ENCODE peak calls at places on chromosomes 3 and 15, in ten cellular contexts. Y is SIG-M5; F is psoas muscle; Z is osteoblast; S is GM13976; X is substantia nigra; J is activated naive CD4-positive, alpha-beta T cell treated with anti-CD3 and anti-CD28 coated beads, Interleukin-2, amount 50 U/mL, for 16 hours; E is activated T-cell treated with anti-CD3 and anti-CD28 coated beads for 1 hour; K is NCI-H1092 treated with DMSO at 0.1 percent for 48 hours; C is tibial artery. A is an unnamed sample.
A peak's percentile ranks its signal among the peaks of the same experiment; 100 is the strongest.

GRCh38 chr3:139238281-139239030 is 105.4 kb upstream of the MRPS22 start:
- DNase-seq in Z (no peak), J (no peak), X (no peak), F (no peak), S (no peak), Y (no peak), C (no peak), K (no peak), E (no peak), A (no peak)

GRCh38 chr3:105758451-105758850 is 110.4 kb downstream of the CBLB start:
- DNase-seq in X (no peak), S (no peak), C (no peak), J (no peak), Y (no peak), F (peak; percentile 46), Z (no peak), K (no peak), E (no peak), A (no peak)

GRCh38 chr15:52780172-52780980 is 9.8 kb downstream of the ONECUT1 start:
- DNase-seq in F (peak; percentile 76), E (peak; percentile 56), Y (peak; percentile 57), C (no peak), S (peak; percentile 64), Z (peak; percentile 79), X (peak; percentile 19), K (peak; percentile 37), J (peak; percentile 68), A (peak; percentile 60)

GRCh38 chr15:69658401-69658945 is 205.9 kb downstream of the RPLP1 start:
- DNase-seq in E (no peak), X (no peak), C (no peak), K (no peak), Y (no peak), Z (no peak), F (no peak), S (no peak), J (no peak), A (no peak)

GRCh38 chr3:142647856-142648255 is 51.7 kb downstream of the PLS1 start:
- DNase-seq in K (no peak), C (no peak), Z (no peak), E (no peak), Y (no peak), S (no peak), F (no peak), J (no peak), X (no peak), A (no peak)

GRCh38 chr15:83443076-83443847 is 3.9 kb upstream of the SH3GL3 start:
- DNase-seq in Y (no peak), X (no peak), E (no peak), J (no peak), S (no peak), K (no peak), C (no peak), Z (no peak), F (no peak), A (no peak)

GRCh38 chr3:81638480-81638879 is 123.0 kb downstream of the GBE1 start:
- DNase-seq in Z (no peak), F (no peak), C (no peak), J (no peak), Y (no peak), E (no peak), K (no peak), X (no peak), S (no peak), A (no peak)

GRCh38 chr15:67765706-67766105 is 59.6 kb upstream of the SKOR1 start:
- DNase-seq in E (no peak), X (no peak), K (no peak), J (no peak), Y (no peak), F (no peak), C (no peak), S (no peak), Z (no peak), A (no peak)

GRCh38 chr3:124560406-124561215 is 169.6 kb upstream of the UMPS start:
- DNase-seq in K (no peak), J (no peak), C (no peak), Y (no peak), E (no peak), X (no peak), S (no peak), Z (no peak), F (no peak), A (no peak)

GRCh38 chr15:72136170-72137051 is 18.2 kb downstream of the SENP8 start:
- DNase-seq in F (no peak), X (no peak), S (no peak), Z (no peak), C (no peak), K (peak; percentile 83), E (no peak), J (no peak), Y (no peak), A (no peak)

GRCh38 chr3:10173095-10173925 is 8.6 kb downstream of the IRAK2 start:
- DNase-seq in K (no peak), S (no peak), Y (no peak), Z (peak; percentile 55), X (no peak), C (no peak), E (no peak), F (no peak), J (no peak), A (no peak)

GRCh38 chr3:65713016-65713415 is 325.7 kb downstream of the MAGI1 start:
- DNase-seq in K (no peak), E (no peak), S (no peak), Z (peak; percentile 76), F (no peak), C (no peak), J (no peak), X (peak; percentile 67), Y (no peak), A (no peak)

GRCh38 chr15:51775967-51776816 is 24.8 kb downstream of the TMOD2 start:
- DNase-seq in F (no peak), Y (no peak), E (peak; percentile 27), C (no peak), X (no peak), S (peak; percentile 53), Z (peak; percentile 43), J (peak; percentile 49), K (peak; percentile 28), A (peak; percentile 23)